ENCODE peak calls at places on chromosomes 16 and 17, in five cellular contexts. V is H1, Z is MM.1S, H is fibroblast of lung, D is GM23248. E is an unnamed sample.
A peak's percentile ranks its signal among the peaks of the same experiment; 100 is the strongest.

GRCh38 chr16:57194512-57194911 is 8.4 kb downstream of the RSPRY1 start:
- DNase-seq in Z (no peak), H (peak; percentile 96), V (no peak), D (peak; percentile 94), E (peak; percentile 25)

GRCh38 chr17:37717627-37718382 is 27.1 kb downstream of the HNF1B start:
- DNase-seq in V (no peak), H (peak; percentile 42), D (peak; percentile 28), Z (peak; percentile 18), E (no peak)

GRCh38 chr16:50747206-50747956 is 5.5 kb downstream of the CYLD start:
- DNase-seq in H (peak; percentile 10), Z (peak; percentile 53), V (no peak), D (peak; percentile 14), E (no peak)

GRCh38 chr16:54437361-54437760 is 150.8 kb upstream of the IRX3 start:
- DNase-seq in V (no peak), D (no peak), Z (no peak), H (no peak), E (no peak)

GRCh38 chr17:30796016-30796415 is 28.5 kb downstream of the CRLF3 start:
- DNase-seq in V (no peak), H (no peak), D (no peak), Z (no peak), E (no peak)

GRCh38 chr16:65377131-65377649 is 255.3 kb upstream of the CDH11 start:
- DNase-seq in D (peak; percentile 46), H (peak; percentile 13), Z (no peak), V (no peak), E (no peak)

GRCh38 chr17:20781260-20781659 is 201.7 kb downstream of the CDRT15L2 start:
- DNase-seq in V (no peak), Z (no peak), D (no peak), H (no peak), E (no peak)

GRCh38 chr16:84483882-84484565 is 20.4 kb downstream of the MEAK7 start:
- DNase-seq in D (no peak), V (peak; percentile 37), Z (no peak), H (no peak), E (no peak)

GRCh38 chr16:22670551-22670970 is 143.4 kb upstream of the HS3ST2 start:
- DNase-seq in Z (no peak), V (peak; percentile 86), H (no peak), D (no peak), E (no peak)

GRCh38 chr17:7443499-7444485 is 1.1 kb upstream of the CHRNB1 start:
- DNase-seq in Z (no peak), V (no peak), D (peak; percentile 67), H (peak; percentile 72), E (no peak)

GRCh38 chr17:39604911-39605491 is 2.7 kb downstream of the NEUROD2 start:
- DNase-seq in V (peak; percentile 79), D (no peak), Z (no peak), H (no peak), E (no peak)
- TF ChIP-seq EZH2 in V (no peak), D (no peak), Z (no peak), H (no peak), E (no peak)

GRCh38 chr17:82128287-82128686 is 30.3 kb upstream of the FASN start:
- DNase-seq in Z (no peak), D (no peak), H (no peak), V (no peak), E (no peak)
- H3K4me1 ChIP-seq in Z (peaks cover 4% of the 10 kb centered on the region), D (peaks cover 1% of the 10 kb centered on the region), H (no peaks in the 10 kb centered on the region), V (no peaks in the 10 kb centered on the region), E (no peaks in the 10 kb centered on the region)

DNA sequence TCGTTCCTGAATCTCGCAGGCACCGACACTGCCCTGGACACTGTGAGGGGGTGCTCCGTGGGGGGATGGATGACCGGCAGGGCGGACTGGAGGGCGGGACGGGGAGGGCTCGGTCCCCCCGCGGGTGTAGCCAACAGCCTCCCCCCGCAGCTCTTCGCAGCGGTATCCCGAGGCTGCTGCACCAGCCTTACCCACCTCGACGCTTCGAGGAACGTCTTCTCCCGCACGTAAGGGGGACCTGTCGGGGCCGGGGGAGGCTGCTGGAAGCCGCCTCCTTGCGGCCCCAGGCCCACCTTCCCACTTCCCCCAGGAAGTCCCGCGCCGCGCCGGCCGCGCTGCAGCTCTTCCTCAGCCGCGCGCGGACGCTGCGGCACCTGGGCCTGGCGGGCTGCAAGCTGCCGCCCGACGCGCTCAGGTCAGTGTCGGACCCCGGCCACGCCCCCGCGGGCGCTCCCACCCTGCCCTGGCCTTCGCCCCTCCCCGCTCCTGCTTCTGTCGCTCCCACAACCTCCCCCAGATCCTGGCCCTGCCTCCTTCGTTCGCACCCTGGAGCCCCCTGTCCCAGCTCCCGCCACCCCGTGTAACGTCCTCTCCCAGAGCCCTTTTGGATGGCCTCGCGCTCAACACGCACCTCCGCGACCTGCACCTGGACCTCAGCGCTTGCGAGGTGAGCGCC is 3.3 kb downstream of the CARMIL2 start:
- DNase-seq in Z (no peak), H (no peak), V (peak; percentile 61), D (no peak), E (no peak)
- TF ChIP-seq EZH2 in Z (no peak), H (peak; percentile 88), V (no peak), D (no peak), E (no peak)

GRCh38 chr16:31877876-31878642 is 4.5 kb downstream of the ZNF267 start:
- DNase-seq in H (no peak), D (no peak), Z (no peak), V (no peak), E (no peak)
- H3K4me1 ChIP-seq in H (peaks cover 14% of the 10 kb centered on the region), D (peaks cover 45% of the 10 kb centered on the region), Z (peaks cover 47% of the 10 kb centered on the region), V (no peaks in the 10 kb centered on the region), E (peaks cover 25% of the 10 kb centered on the region)

GRCh38 chr16:12901597-12902436 is at the start of gene SHISA9:
- DNase-seq in Z (no peak), V (peak; percentile 79), H (peak; percentile 7), D (peak; percentile 41), E (no peak)
- TF ChIP-seq EZH2 in Z (no peak), V (no peak), H (no peak), D (no peak), E (no peak)

GRCh38 chr17:40533896-40534295 is 31.4 kb downstream of the CCR7 start:
- DNase-seq in V (no peak), D (no peak), Z (no peak), H (no peak), E (no peak)

GRCh38 chr17:40530531-40530987 is 29.1 kb upstream of the TNS4 start:
- DNase-seq in V (no peak), Z (no peak), H (no peak), D (no peak), E (no peak)

GRCh38 chr17:40530988-40531971 is 29.9 kb upstream of the TNS4 start:
- DNase-seq in D (no peak), V (no peak), H (no peak), Z (peak; percentile 34), E (no peak)

GRCh38 chr17:40534431-40535189 is 30.7 kb downstream of the CCR7 start:
- DNase-seq in V (no peak), H (no peak), Z (no peak), D (no peak), E (no peak)

GRCh38 chr17:40532520-40533253 is 31.3 kb upstream of the TNS4 start:
- DNase-seq in Z (no peak), D (no peak), H (peak; percentile 46), V (no peak), E (no peak)
- H3K4me1 ChIP-seq in Z (no peaks in the 10 kb centered on the region), D (peaks cover 46% of the 10 kb centered on the region), H (peaks cover 25% of the 10 kb centered on the region), V (no peaks in the 10 kb centered on the region), E (peaks cover 35% of the 10 kb centered on the region)

GRCh38 chr17:12813680-12814079 is 24.4 kb downstream of the ARHGAP44 start:
- DNase-seq in V (no peak), D (no peak), H (no peak), Z (no peak), E (no peak)
- TF ChIP-seq EZH2 in V (no peak), D (no peak), H (no peak), Z (no peak), E (no peak)

GRCh38 chr17:16419074-16419928 is 3.9 kb downstream of the TRPV2 start:
- DNase-seq in D (peak; percentile 95), V (no peak), Z (no peak), H (peak; percentile 93), E (peak; percentile 81)

GRCh38 chr17:16415031-16415924 is at the start of gene TRPV2:
- DNase-seq in H (no peak), V (peak; percentile 73), Z (peak; percentile 63), D (no peak), E (no peak)

GRCh38 chr17:16417896-16418683 is 2.7 kb downstream of the TRPV2 start:
- DNase-seq in V (no peak), D (peak; percentile 70), Z (no peak), H (peak; percentile 64), E (peak; percentile 54)

GRCh38 chr17:16418684-16419066 is 3.3 kb downstream of the TRPV2 start:
- DNase-seq in Z (no peak), V (no peak), D (peak; percentile 41), H (no peak), E (no peak)

DNA sequence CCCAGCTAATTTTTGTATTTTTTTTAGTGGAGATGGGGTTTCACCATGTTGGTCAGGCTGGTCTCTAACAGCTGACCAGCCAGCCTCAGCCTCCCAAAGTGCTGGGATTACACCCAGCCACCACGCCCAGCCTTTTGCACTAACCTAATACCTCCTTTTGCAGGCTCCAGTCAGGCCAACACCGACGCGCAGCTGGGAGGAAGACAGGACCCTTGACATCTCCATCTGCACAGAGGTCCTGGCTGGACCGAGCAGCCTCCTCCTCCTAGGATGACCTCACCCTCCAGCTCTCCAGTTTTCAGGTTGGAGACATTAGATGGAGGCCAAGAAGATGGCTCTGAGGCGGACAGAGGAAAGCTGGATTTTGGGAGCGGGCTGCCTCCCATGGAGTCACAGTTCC is 2.0 kb downstream of the TRPV2 start:
- DNase-seq in H (no peak), D (no peak), Z (no peak), V (no peak), E (no peak)
- H3K4me1 ChIP-seq in H (peaks cover 35% of the 10 kb centered on the region), D (peaks cover 36% of the 10 kb centered on the region), Z (no peaks in the 10 kb centered on the region), V (peaks cover 12% of the 10 kb centered on the region), E (peaks cover 38% of the 10 kb centered on the region)

E was measured in PC-9.